ENCODE peak calls at places on chromosome 21, in five cellular contexts. L, W, A, N and F are unnamed samples.

GRCh38 chr21:42254631-42255030 is 35.7 kb downstream of the ABCG1 start:
- DNase-seq in L (no peak), N (no peak), W (no peak), A (no peak), F (no peak)

GRCh38 chr21:43209575-43210453 is 41.0 kb downstream of the CRYAA start:
- DNase-seq in N (no peak), L (peak; percentile 21), W (no peak), A (peak; percentile 85), F (no peak)

GRCh38 chr21:30257773-30258172 is 25.0 kb downstream of the KRTAP24-1 start:
- DNase-seq in N (peak; percentile 66), A (no peak), W (no peak), L (peak; percentile 54), F (no peak)

GRCh38 chr21:28345934-28346333 is 646.7 kb downstream of the LTN1 start:
- DNase-seq in L (no peak), W (no peak), N (no peak), A (no peak), F (no peak)

GRCh38 chr21:16185766-16186165 is 456.0 kb downstream of the USP25 start:
- DNase-seq in W (no peak), A (no peak), N (no peak), L (no peak), F (peak; percentile 23)

GRCh38 chr21:28336299-28336698 is 656.4 kb downstream of the LTN1 start:
- DNase-seq in W (peak; percentile 48), A (peak; percentile 62), N (peak; percentile 29), L (no peak), F (peak; percentile 78)

GRCh38 chr21:36902793-36903192 is 63.7 kb downstream of the HLCS start:
- DNase-seq in W (peak; percentile 23), N (peak; percentile 12), L (no peak), A (peak; percentile 53), F (no peak)

GRCh38 chr21:32423320-32423719 is 10.8 kb downstream of the EVA1C start:
- DNase-seq in W (no peak), A (peak; percentile 98), N (peak; percentile 76), L (no peak), F (no peak)

GRCh38 chr21:21806711-21807597 is 808.7 kb downstream of the NCAM2 start:
- DNase-seq in A (no peak), N (no peak), L (no peak), W (no peak), F (no peak)

GRCh38 chr21:42146821-42147220 is 72.1 kb upstream of the ABCG1 start:
- DNase-seq in W (no peak), A (no peak), N (no peak), L (peak; percentile 31), F (no peak)

GRCh38 chr21:46661211-46661625 is 25.7 kb downstream of the PRMT2 start:
- DNase-seq in W (peak; percentile 70), A (peak; percentile 72), N (peak; percentile 43), L (peak; percentile 80), F (peak; percentile 32)
- H3K4me2 ChIP-seq in W (peak overlapping the region; percentile 45), A (peak overlapping the region; percentile 74), N (no peak overlapping the region), L (no peak overlapping the region), F (peak overlapping the region; percentile 55)

DNA sequence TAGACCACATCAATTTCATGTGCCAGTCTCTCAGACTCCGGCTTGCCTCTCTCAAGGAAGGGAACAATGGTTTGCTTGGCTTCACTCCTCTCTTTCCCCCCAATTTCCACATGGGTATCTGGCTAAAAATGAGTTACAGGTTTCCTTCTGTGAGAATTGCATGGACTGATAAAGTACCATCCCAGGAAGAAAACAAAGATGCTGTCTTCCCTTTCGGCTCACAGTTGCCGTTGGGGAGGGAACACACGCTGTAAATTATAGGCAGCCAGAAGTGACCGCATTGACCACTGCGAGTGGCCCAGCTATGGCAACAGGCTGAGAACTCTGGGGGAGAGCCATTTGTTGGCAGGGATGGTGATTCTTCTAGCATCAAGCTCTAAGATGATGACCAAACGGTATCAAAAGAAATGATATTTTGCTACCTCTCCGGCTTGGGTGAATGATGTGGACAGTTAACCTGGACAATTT is 2.8 kb downstream of the RUNX1 start:
- DNase-seq in N (no peak), A (no peak), L (no peak), W (no peak), F (no peak)
- H2AFZ ChIP-seq in N (no peak overlapping the region), A (no peak overlapping the region), L (no peak overlapping the region), W (no peak overlapping the region), F (no peak overlapping the region)

DNA sequence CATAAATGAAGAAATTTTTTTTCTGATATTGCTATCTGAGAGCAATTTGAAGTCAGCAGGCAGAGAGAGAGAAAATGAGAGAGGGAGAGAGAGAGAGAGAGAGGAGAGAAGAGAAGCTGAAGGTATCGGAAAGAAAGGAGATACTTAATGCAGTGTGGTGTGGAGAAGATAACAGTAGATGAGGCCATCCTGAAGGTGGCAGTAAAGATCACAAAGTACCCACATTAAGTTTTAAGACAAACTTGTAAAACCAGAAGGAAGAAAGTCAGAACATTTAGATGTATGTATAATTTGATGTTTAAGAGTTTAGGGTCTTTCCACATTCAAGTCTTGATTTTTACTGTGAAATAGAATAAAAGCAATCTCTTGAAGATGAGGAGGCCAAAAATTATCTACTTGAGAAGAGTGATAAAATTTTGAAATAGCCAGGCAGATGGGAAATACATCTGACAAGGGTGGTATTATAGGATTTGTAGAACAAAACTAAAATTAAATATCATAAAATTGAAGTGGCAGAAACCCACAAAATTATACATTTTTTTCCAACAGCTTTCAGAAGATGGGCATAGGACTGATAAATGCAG is 1753.4 kb downstream of the MRPL39 start:
- DNase-seq in L (no peak), A (no peak), N (no peak), W (peak; percentile 59), F (peak; percentile 24)
- TF ChIP-seq CTCF in L (peak; percentile 47), A (peak; percentile 37), N (no peak), W (peak; percentile 62), F (peak; percentile 6)

GRCh38 chr21:25103500-25104207 is 503.6 kb downstream of the MRPL39 start:
- DNase-seq in A (peak; percentile 81), L (no peak), N (no peak), W (no peak), F (no peak)

GRCh38 chr21:25107708-25108107 is 499.6 kb downstream of the MRPL39 start:
- DNase-seq in A (peak; percentile 98), W (no peak), N (no peak), L (no peak), F (no peak)
- H3K4me2 ChIP-seq in A (peak overlapping the region; percentile 39), W (no peak overlapping the region), N (no peak overlapping the region), L (no peak overlapping the region), F (no peak overlapping the region)